ENCODE peak calls at places on chromosomes 1 and 21, in nine cellular contexts. One of them, this sample, is unnamed.

GRCh38 chr1:154352581-154353459 is 27.5 kb downstream of the ATP8B2 start:
- DNase-seq in CD4-positive, alpha-beta T cell: peak; percentile 39
- DNase-seq in iPS DF 6.9: no peak
- DNase-seq in caudate nucleus: peak; percentile 30
- DNase-seq in fibroblast of lung: peak; percentile 59
- DNase-seq in right lobe of liver: peak; percentile 73
- DNase-seq in A549: no peak
- DNase-seq in heart right ventricle: peak; percentile 53
- DNase-seq in aorta: peak; percentile 83
- DNase-seq in this sample: no peak

GRCh38 chr1:117609471-117609911 is 3.6 kb downstream of the TENT5C start:
- DNase-seq in A549: no peak
- DNase-seq in CD4-positive, alpha-beta T cell: no peak
- DNase-seq in heart right ventricle: peak; percentile 43
- DNase-seq in right lobe of liver: no peak
- DNase-seq in iPS DF 6.9: no peak
- DNase-seq in aorta: no peak
- DNase-seq in fibroblast of lung: no peak
- DNase-seq in caudate nucleus: no peak
- DNase-seq in this sample: no peak

GRCh38 chr21:37268186-37268503 is 1.0 kb upstream of the VPS26C start:
- DNase-seq in heart right ventricle: no peak
- DNase-seq in fibroblast of lung: no peak
- DNase-seq in caudate nucleus: no peak
- DNase-seq in right lobe of liver: no peak
- DNase-seq in aorta: no peak
- DNase-seq in iPS DF 6.9: no peak
- DNase-seq in CD4-positive, alpha-beta T cell: no peak
- DNase-seq in A549: no peak
- DNase-seq in this sample: no peak

GRCh38 chr1:54384921-54385726 is 21.1 kb downstream of the SSBP3 start:
- DNase-seq in right lobe of liver: no peak
- DNase-seq in CD4-positive, alpha-beta T cell: no peak
- DNase-seq in aorta: no peak
- DNase-seq in caudate nucleus: no peak
- DNase-seq in fibroblast of lung: peak; percentile 71
- DNase-seq in A549: no peak
- DNase-seq in iPS DF 6.9: no peak
- DNase-seq in heart right ventricle: no peak
- DNase-seq in this sample: peak; percentile 4

GRCh38 chr1:89527256-89527655 is 2.6 kb downstream of the LRRC8B start:
- DNase-seq in A549: no peak
- DNase-seq in CD4-positive, alpha-beta T cell: no peak
- DNase-seq in right lobe of liver: no peak
- DNase-seq in fibroblast of lung: no peak
- DNase-seq in iPS DF 6.9: no peak
- DNase-seq in heart right ventricle: no peak
- DNase-seq in caudate nucleus: no peak
- DNase-seq in aorta: no peak
- DNase-seq in this sample: no peak

GRCh38 chr1:232282541-232282940 is 347.4 kb downstream of the SIPA1L2 start:
- DNase-seq in A549: no peak
- DNase-seq in caudate nucleus: no peak
- DNase-seq in fibroblast of lung: peak; percentile 42
- DNase-seq in CD4-positive, alpha-beta T cell: no peak
- DNase-seq in aorta: no peak
- DNase-seq in iPS DF 6.9: no peak
- DNase-seq in heart right ventricle: no peak
- DNase-seq in right lobe of liver: no peak
- DNase-seq in this sample: no peak

GRCh38 chr1:6294868-6295556 is 34.1 kb upstream of the GPR153 start:
- DNase-seq in A549: no peak
- DNase-seq in aorta: peak; percentile 50
- DNase-seq in iPS DF 6.9: no peak
- DNase-seq in right lobe of liver: no peak
- DNase-seq in heart right ventricle: no peak
- DNase-seq in caudate nucleus: no peak
- DNase-seq in CD4-positive, alpha-beta T cell: no peak
- DNase-seq in fibroblast of lung: no peak
- DNase-seq in this sample: no peak

GRCh38 chr1:171817511-171818265 is 23.6 kb upstream of the DNM3 start:
- DNase-seq in A549: peak; percentile 82
- DNase-seq in heart right ventricle: no peak
- DNase-seq in iPS DF 6.9: no peak
- DNase-seq in fibroblast of lung: peak; percentile 78
- DNase-seq in caudate nucleus: no peak
- DNase-seq in right lobe of liver: no peak
- DNase-seq in aorta: no peak
- DNase-seq in CD4-positive, alpha-beta T cell: no peak
- DNase-seq in this sample: peak; percentile 18

GRCh38 chr1:84862810-84863251 is 30.2 kb downstream of the LPAR3 start:
- DNase-seq in fibroblast of lung: no peak
- DNase-seq in right lobe of liver: no peak
- DNase-seq in caudate nucleus: no peak
- DNase-seq in heart right ventricle: no peak
- DNase-seq in aorta: no peak
- DNase-seq in A549: no peak
- DNase-seq in CD4-positive, alpha-beta T cell: peak; percentile 29
- DNase-seq in iPS DF 6.9: no peak
- DNase-seq in this sample: no peak

GRCh38 chr1:200053639-200054038 is 26.1 kb downstream of the NR5A2 start:
- DNase-seq in heart right ventricle: no peak
- DNase-seq in fibroblast of lung: peak; percentile 25
- DNase-seq in caudate nucleus: no peak
- DNase-seq in A549: no peak
- DNase-seq in right lobe of liver: no peak
- DNase-seq in iPS DF 6.9: no peak
- DNase-seq in aorta: no peak
- DNase-seq in CD4-positive, alpha-beta T cell: no peak
- DNase-seq in this sample: no peak

GRCh38 chr1:196317535-196318522 is 290.4 kb downstream of the KCNT2 start:
- DNase-seq in iPS DF 6.9: no peak
- DNase-seq in caudate nucleus: no peak
- DNase-seq in aorta: no peak
- DNase-seq in A549: peak; percentile 58
- DNase-seq in right lobe of liver: no peak
- DNase-seq in heart right ventricle: no peak
- DNase-seq in CD4-positive, alpha-beta T cell: no peak
- DNase-seq in fibroblast of lung: peak; percentile 36
- DNase-seq in this sample: peak; percentile 15

GRCh38 chr1:62093261-62093660 is 101.4 kb upstream of the L1TD1 start:
- DNase-seq in fibroblast of lung: peak; percentile 39
- DNase-seq in iPS DF 6.9: no peak
- DNase-seq in A549: no peak
- DNase-seq in right lobe of liver: no peak
- DNase-seq in heart right ventricle: no peak
- DNase-seq in caudate nucleus: no peak
- DNase-seq in CD4-positive, alpha-beta T cell: no peak
- DNase-seq in aorta: no peak
- DNase-seq in this sample: no peak

GRCh38 chr21:29650561-29651022 is 289.2 kb downstream of the GRIK1 start:
- DNase-seq in iPS DF 6.9: no peak
- DNase-seq in right lobe of liver: no peak
- DNase-seq in A549: no peak
- DNase-seq in CD4-positive, alpha-beta T cell: no peak
- DNase-seq in heart right ventricle: no peak
- DNase-seq in caudate nucleus: no peak
- DNase-seq in aorta: no peak
- DNase-seq in fibroblast of lung: no peak
- DNase-seq in this sample: no peak

GRCh38 chr21:44900559-44901251 is 20.0 kb downstream of the ITGB2 start:
- DNase-seq in right lobe of liver: no peak
- DNase-seq in caudate nucleus: no peak
- DNase-seq in iPS DF 6.9: no peak
- DNase-seq in heart right ventricle: no peak
- DNase-seq in fibroblast of lung: no peak
- DNase-seq in aorta: peak; percentile 53
- DNase-seq in A549: no peak
- DNase-seq in CD4-positive, alpha-beta T cell: no peak
- DNase-seq in this sample: no peak

GRCh38 chr21:40871099-40871498 is 24.1 kb upstream of the DSCAM start:
- DNase-seq in A549: no peak
- DNase-seq in fibroblast of lung: no peak
- DNase-seq in caudate nucleus: no peak
- DNase-seq in aorta: no peak
- DNase-seq in iPS DF 6.9: no peak
- DNase-seq in CD4-positive, alpha-beta T cell: no peak
- DNase-seq in heart right ventricle: no peak
- DNase-seq in right lobe of liver: no peak
- DNase-seq in this sample: no peak

GRCh38 chr21:26850116-26850643 is 5.0 kb upstream of the ADAMTS1 start:
- DNase-seq in right lobe of liver: no peak
- DNase-seq in iPS DF 6.9: no peak
- DNase-seq in CD4-positive, alpha-beta T cell: no peak
- DNase-seq in fibroblast of lung: peak; percentile 29
- DNase-seq in caudate nucleus: no peak
- DNase-seq in aorta: no peak
- DNase-seq in heart right ventricle: no peak
- DNase-seq in A549: peak; percentile 27
- DNase-seq in this sample: no peak

GRCh38 chr1:56025942-56026341 is 553.4 kb downstream of the PLPP3 start:
- DNase-seq in heart right ventricle: no peak
- DNase-seq in caudate nucleus: no peak
- DNase-seq in A549: no peak
- DNase-seq in right lobe of liver: no peak
- DNase-seq in iPS DF 6.9: no peak
- DNase-seq in aorta: no peak
- DNase-seq in fibroblast of lung: peak; percentile 23
- DNase-seq in CD4-positive, alpha-beta T cell: no peak
- DNase-seq in this sample: no peak

GRCh38 chr1:247332215-247332900 is 691 bp upstream of the ZNF496 start:
- DNase-seq in A549: peak; percentile 53
- DNase-seq in fibroblast of lung: peak; percentile 48
- DNase-seq in right lobe of liver: peak; percentile 62
- DNase-seq in CD4-positive, alpha-beta T cell: peak; percentile 28
- DNase-seq in aorta: peak; percentile 87
- DNase-seq in caudate nucleus: no peak
- DNase-seq in iPS DF 6.9: no peak
- DNase-seq in heart right ventricle: peak; percentile 63
- DNase-seq in this sample: no peak

GRCh38 chr1:3501856-3502665 is 47.6 kb downstream of the ARHGEF16 start:
- DNase-seq in right lobe of liver: peak; percentile 91
- DNase-seq in caudate nucleus: no peak
- DNase-seq in heart right ventricle: peak; percentile 71
- DNase-seq in aorta: peak; percentile 87
- DNase-seq in fibroblast of lung: peak; percentile 42
- DNase-seq in A549: peak; percentile 51
- DNase-seq in iPS DF 6.9: peak; percentile 52
- DNase-seq in CD4-positive, alpha-beta T cell: peak; percentile 40
- DNase-seq in this sample: no peak

GRCh38 chr1:164773146-164773545 is 214.2 kb downstream of the PBX1 start:
- DNase-seq in CD4-positive, alpha-beta T cell: no peak
- DNase-seq in iPS DF 6.9: no peak
- DNase-seq in right lobe of liver: no peak
- DNase-seq in caudate nucleus: no peak
- DNase-seq in fibroblast of lung: no peak
- DNase-seq in heart right ventricle: no peak
- DNase-seq in aorta: no peak
- DNase-seq in A549: no peak
- DNase-seq in this sample: no peak
- H3K27ac ChIP-seq in CD4-positive, alpha-beta T cell: no peak overlapping the region
- H3K27ac ChIP-seq in iPS DF 6.9: no peak overlapping the region
- H3K27ac ChIP-seq in right lobe of liver: no peak overlapping the region
- H3K27ac ChIP-seq in caudate nucleus: no peak overlapping the region
- H3K27ac ChIP-seq in fibroblast of lung: peak overlapping the region; percentile 66
- H3K27ac ChIP-seq in heart right ventricle: peak overlapping the region; percentile 67
- H3K27ac ChIP-seq in aorta: no peak overlapping the region
- H3K27ac ChIP-seq in A549: peak overlapping the region; percentile 90
- H3K27ac ChIP-seq in this sample: no peak overlapping the region

DNA sequence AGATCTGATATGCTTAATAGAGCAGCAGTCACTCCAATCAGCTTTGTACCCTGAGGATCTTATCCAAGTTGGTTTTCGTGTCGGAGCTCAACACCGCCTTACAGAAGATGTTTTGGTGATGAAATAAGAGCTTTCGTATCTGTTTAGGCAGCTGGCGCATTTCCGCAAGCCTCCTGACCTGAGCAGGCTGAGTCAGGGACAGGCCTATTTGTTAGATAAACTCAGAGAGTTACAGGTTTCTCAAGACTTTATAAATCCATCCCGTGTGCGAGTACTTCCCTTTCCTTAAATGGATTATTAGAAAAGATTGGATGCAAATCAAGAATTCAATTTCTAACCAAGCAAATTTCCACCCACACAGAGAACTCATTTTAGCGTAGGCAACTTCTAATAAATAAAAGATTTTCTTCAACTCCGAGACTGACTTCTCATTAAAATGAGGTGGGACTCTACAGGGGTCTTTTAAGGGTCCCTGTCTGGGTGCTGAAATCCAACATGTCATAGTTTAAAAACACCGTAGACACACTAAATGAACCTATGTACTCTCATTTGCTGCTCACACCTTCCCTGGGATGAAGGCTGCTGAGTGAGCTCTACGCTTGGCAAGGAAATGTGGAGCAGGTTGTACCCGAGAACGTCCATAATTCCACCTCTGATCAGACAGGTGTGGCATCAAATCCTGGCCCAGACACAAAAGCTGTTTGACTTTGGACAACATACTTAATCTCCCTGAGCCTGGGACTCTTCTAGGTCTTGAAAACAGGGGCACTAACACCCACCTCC is 106.9 kb upstream of the F3 start:
- DNase-seq in CD4-positive, alpha-beta T cell: no peak
- DNase-seq in A549: no peak
- DNase-seq in fibroblast of lung: peak; percentile 100
- DNase-seq in right lobe of liver: no peak
- DNase-seq in caudate nucleus: no peak
- DNase-seq in iPS DF 6.9: no peak
- DNase-seq in aorta: peak; percentile 88
- DNase-seq in heart right ventricle: no peak
- DNase-seq in this sample: peak; percentile 99
- H3K27ac ChIP-seq in CD4-positive, alpha-beta T cell: no peak overlapping the region
- H3K27ac ChIP-seq in A549: no peak overlapping the region
- H3K27ac ChIP-seq in fibroblast of lung: peak overlapping the region; percentile 96
- H3K27ac ChIP-seq in right lobe of liver: no peak overlapping the region
- H3K27ac ChIP-seq in caudate nucleus: no peak overlapping the region
- H3K27ac ChIP-seq in iPS DF 6.9: no peak overlapping the region
- H3K27ac ChIP-seq in aorta: peak overlapping the region; percentile 45
- H3K27ac ChIP-seq in heart right ventricle: no peak overlapping the region
- H3K27ac ChIP-seq in this sample: peak overlapping the region; percentile 97

GRCh38 chr1:205672395-205672889 is 7.9 kb downstream of the SLC45A3 start:
- DNase-seq in caudate nucleus: no peak
- DNase-seq in right lobe of liver: no peak
- DNase-seq in heart right ventricle: no peak
- DNase-seq in CD4-positive, alpha-beta T cell: no peak
- DNase-seq in A549: no peak
- DNase-seq in iPS DF 6.9: no peak
- DNase-seq in aorta: no peak
- DNase-seq in fibroblast of lung: no peak
- DNase-seq in this sample: no peak
- H3K27ac ChIP-seq in caudate nucleus: peak overlapping the region; percentile 4
- H3K27ac ChIP-seq in right lobe of liver: peak overlapping the region; percentile 77
- H3K27ac ChIP-seq in heart right ventricle: no peak overlapping the region
- H3K27ac ChIP-seq in CD4-positive, alpha-beta T cell: no peak overlapping the region
- H3K27ac ChIP-seq in A549: no peak overlapping the region
- H3K27ac ChIP-seq in iPS DF 6.9: no peak overlapping the region
- H3K27ac ChIP-seq in aorta: peak overlapping the region; percentile 36
- H3K27ac ChIP-seq in fibroblast of lung: no peak overlapping the region
- H3K27ac ChIP-seq in this sample: no peak overlapping the region

DNA sequence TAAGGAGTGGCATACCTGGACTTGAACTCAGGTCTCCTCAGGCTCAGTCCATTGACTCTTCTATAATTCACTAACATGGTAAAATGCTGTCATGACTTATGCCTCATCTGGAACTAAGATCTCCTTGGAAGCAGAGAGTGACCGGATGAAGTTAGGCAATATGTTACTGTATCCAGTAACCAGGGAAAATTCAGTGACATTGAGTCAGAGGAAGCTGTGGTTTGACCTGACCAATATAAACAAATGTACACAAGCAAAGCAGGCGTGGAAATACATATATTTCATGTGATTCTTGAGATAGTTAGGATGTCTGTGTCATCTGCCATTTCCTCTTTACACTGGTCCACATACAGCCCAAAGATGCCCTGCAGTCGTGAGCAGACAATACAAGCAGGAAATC is 30.3 kb downstream of the SGIP1 start:
- DNase-seq in A549: peak; percentile 52
- DNase-seq in fibroblast of lung: peak; percentile 98
- DNase-seq in caudate nucleus: no peak
- DNase-seq in aorta: no peak
- DNase-seq in iPS DF 6.9: no peak
- DNase-seq in CD4-positive, alpha-beta T cell: no peak
- DNase-seq in right lobe of liver: no peak
- DNase-seq in heart right ventricle: no peak
- DNase-seq in this sample: peak; percentile 95
- H3K27ac ChIP-seq in A549: no peak overlapping the region
- H3K27ac ChIP-seq in fibroblast of lung: peak overlapping the region; percentile 97
- H3K27ac ChIP-seq in caudate nucleus: no peak overlapping the region
- H3K27ac ChIP-seq in aorta: peak overlapping the region; percentile 28
- H3K27ac ChIP-seq in iPS DF 6.9: no peak overlapping the region
- H3K27ac ChIP-seq in CD4-positive, alpha-beta T cell: no peak overlapping the region
- H3K27ac ChIP-seq in right lobe of liver: no peak overlapping the region
- H3K27ac ChIP-seq in heart right ventricle: peak overlapping the region; percentile 86
- H3K27ac ChIP-seq in this sample: peak overlapping the region; percentile 94

This sample was measured in AG04450.